ENCODE peak calls at places on chromosomes 16 and 17, in four cellular contexts. Y is kidney, T is A549, B is tibial artery. U is an unnamed sample.
A peak's percentile ranks its signal among the peaks of the same experiment; 100 is the strongest.

GRCh38 chr16:15907863-15908478 is 19.6 kb upstream of the CEP20 start:
- DNase-seq in Y (no peak), T (peak; percentile 55), B (no peak), U (peak; percentile 35)

GRCh38 chr17:1360975-1361374 is 39.0 kb downstream of the YWHAE start:
- DNase-seq in B (no peak), T (no peak), Y (no peak), U (no peak)

GRCh38 chr16:84324439-84325262 is 30.0 kb downstream of the WFDC1 start:
- DNase-seq in B (no peak), Y (no peak), T (no peak), U (no peak)

GRCh38 chr16:14667347-14668266 is 26.5 kb downstream of the PLA2G10 start:
- DNase-seq in B (no peak), Y (no peak), T (no peak), U (no peak)

GRCh38 chr17:10276436-10276835 is 78.0 kb upstream of the GAS7 start:
- DNase-seq in T (no peak), Y (no peak), B (no peak), U (no peak)

GRCh38 chr16:88534731-88535141 is 35.5 kb upstream of the ZC3H18 start:
- DNase-seq in Y (peak; percentile 89), T (peak; percentile 71), B (no peak), U (no peak)

GRCh38 chr16:48434653-48435318 is 49.6 kb upstream of the SIAH1 start:
- DNase-seq in T (peak; percentile 33), Y (no peak), B (no peak), U (no peak)

GRCh38 chr17:38852771-38853291 is 690 bp downstream of the RPL23 start:
- DNase-seq in T (no peak), Y (no peak), B (no peak), U (no peak)

GRCh38 chr17:65918450-65918849 is 273.5 kb downstream of the CEP112 start:
- DNase-seq in T (no peak), B (no peak), Y (no peak), U (no peak)

GRCh38 chr16:17885659-17886200 is 415.0 kb upstream of the XYLT1 start:
- DNase-seq in B (no peak), Y (no peak), T (no peak), U (no peak)

GRCh38 chr17:38673714-38674012 is 1.1 kb downstream of the EPOP start:
- DNase-seq in Y (no peak), B (no peak), T (peak; percentile 40), U (no peak)

GRCh38 chr17:42428141-42428944 is 5.3 kb upstream of the CAVIN1 start:
- DNase-seq in B (no peak), T (peak; percentile 98), Y (no peak), U (no peak)

GRCh38 chr16:62021295-62021694 is 14.9 kb downstream of the CDH8 start:
- DNase-seq in T (no peak), Y (no peak), B (no peak), U (no peak)

GRCh38 chr16:8646271-8646670 is 24.8 kb downstream of the METTL22 start:
- DNase-seq in T (no peak), Y (no peak), B (no peak), U (peak; percentile 48)

GRCh38 chr17:82587234-82588086 is 60.8 kb downstream of the WDR45B start:
- DNase-seq in T (no peak), Y (peak; percentile 71), B (no peak), U (no peak)

GRCh38 chr17:82956726-82957468 is 117.1 kb upstream of the ZNF750 start:
- DNase-seq in Y (peak; percentile 70), T (no peak), B (peak; percentile 59), U (peak; percentile 81)

GRCh38 chr17:31517524-31517923 is 126.0 kb downstream of the RAB11FIP4 start:
- DNase-seq in B (no peak), T (no peak), Y (no peak), U (no peak)

GRCh38 chr17:70158180-70158579 is 11.2 kb upstream of the KCNJ2 start:
- DNase-seq in T (no peak), Y (no peak), B (no peak), U (no peak)

GRCh38 chr17:8532021-8532420 is 96.3 kb downstream of the NDEL1 start:
- DNase-seq in Y (no peak), B (no peak), T (peak; percentile 57), U (no peak)

GRCh38 chr16:72836985-72837384 is 210.9 kb downstream of the ZFHX3 start:
- DNase-seq in Y (no peak), B (no peak), T (no peak), U (no peak)
- TF ChIP-seq CTCF in Y (no peak), B (no peak), T (no peak), U (peak; percentile 22)

GRCh38 chr17:7147772-7148171 is 31.4 kb downstream of the ASGR1 start:
- DNase-seq in T (no peak), B (no peak), Y (no peak), U (no peak)
- TF ChIP-seq CTCF in T (no peak), B (no peak), Y (no peak), U (no peak)

GRCh38 chr17:63113167-63113566 is 147.1 kb downstream of the TANC2 start:
- DNase-seq in B (no peak), Y (no peak), T (no peak), U (no peak)
- TF ChIP-seq CTCF in B (no peak), Y (peak; percentile 15), T (peak; percentile 39), U (peak; percentile 72)

GRCh38 chr17:40442392-40443195 is 656 bp upstream of the IGFBP4 start:
- DNase-seq in T (peak; percentile 82), B (peak; percentile 86), Y (peak; percentile 86), U (no peak)

GRCh38 chr17:40445769-40446468 is 2.7 kb downstream of the IGFBP4 start:
- DNase-seq in Y (no peak), B (no peak), T (peak; percentile 78), U (no peak)

GRCh38 chr17:40443988-40444899 is 994 bp downstream of the IGFBP4 start:
- DNase-seq in Y (no peak), B (no peak), T (no peak), U (no peak)

GRCh38 chr17:40440166-40440565 is 3.1 kb upstream of the IGFBP4 start:
- DNase-seq in Y (no peak), T (no peak), B (peak; percentile 61), U (peak; percentile 57)

GRCh38 chr17:40443196-40443987 is at the start of gene IGFBP4:
- DNase-seq in Y (peak; percentile 96), T (peak; percentile 88), B (peak; percentile 92), U (no peak)
- TF ChIP-seq CTCF in Y (peak; percentile 35), T (peak; percentile 44), B (peak; percentile 50), U (peak; percentile 66)

GRCh38 chr16:685967-686366 is 1.8 kb upstream of the JMJD8 start:
- DNase-seq in B (no peak), T (no peak), Y (no peak), U (no peak)

GRCh38 chr16:684961-685696 is 995 bp upstream of the JMJD8 start:
- DNase-seq in Y (no peak), B (no peak), T (no peak), U (no peak)

GRCh38 chr16:684067-684794 is at the start of gene JMJD8:
- DNase-seq in B (peak; percentile 98), Y (peak; percentile 99), T (peak; percentile 90), U (peak; percentile 99)

GRCh38 chr16:687499-687898 is 2.7 kb downstream of the WDR24 start:
- DNase-seq in T (no peak), Y (no peak), B (no peak), U (no peak)

DNA sequence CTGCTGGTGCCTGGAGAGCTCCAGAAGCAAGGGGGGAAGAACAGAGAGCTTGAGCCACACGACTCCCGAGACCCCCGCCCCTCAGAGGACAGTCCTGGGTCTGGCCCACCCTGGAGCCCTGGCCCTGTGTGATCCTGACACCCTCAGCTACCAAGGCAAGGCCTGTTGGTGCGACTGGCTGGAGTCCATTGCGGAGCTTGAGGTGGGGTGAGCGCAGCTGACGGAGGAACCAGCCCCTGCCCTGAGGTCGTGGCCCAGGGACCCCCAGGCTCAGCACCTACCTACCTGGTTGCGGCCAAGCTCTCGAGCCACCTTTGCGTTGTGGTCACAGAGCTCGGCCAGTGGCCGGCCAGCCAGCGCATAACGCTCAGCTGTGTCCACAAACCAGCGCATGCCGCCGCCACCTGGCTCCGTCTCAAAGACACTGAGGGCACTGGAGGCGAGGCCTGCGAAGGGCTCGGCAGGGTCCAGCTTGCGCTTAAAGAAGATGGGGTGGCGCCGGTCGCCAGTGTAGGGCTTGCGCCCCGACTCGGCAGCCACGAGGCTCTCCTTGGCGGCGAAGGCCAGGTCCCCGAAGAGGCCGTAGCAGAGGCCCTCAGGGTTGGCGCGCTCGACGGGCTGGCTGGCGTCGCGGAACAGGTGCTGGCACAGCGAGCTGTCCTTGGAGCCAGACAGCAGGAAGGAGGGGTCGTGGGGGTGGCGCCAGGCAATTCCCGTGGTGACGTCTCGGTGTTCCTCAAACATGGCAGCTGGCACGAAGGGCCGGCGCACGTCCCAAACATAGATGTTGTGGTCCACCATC is 2.5 kb upstream of the JMJD8 start:
- DNase-seq in B (no peak), T (no peak), Y (no peak), U (no peak)
- TF ChIP-seq CTCF in B (no peak), T (no peak), Y (no peak), U (no peak)

GRCh38 chr17:34777044-34777443 is 184.2 kb downstream of the CCT6B start:
- DNase-seq in Y (no peak), B (no peak), T (no peak), U (no peak)

GRCh38 chr17:34780438-34780837 is 180.8 kb downstream of the CCT6B start:
- DNase-seq in Y (no peak), T (no peak), B (no peak), U (no peak)

GRCh38 chr17:34782271-34782670 is 179.0 kb downstream of the CCT6B start:
- DNase-seq in T (no peak), B (no peak), Y (no peak), U (no peak)

GRCh38 chr17:34781071-34781470 is 180.2 kb downstream of the CCT6B start:
- DNase-seq in B (no peak), Y (no peak), T (no peak), U (no peak)

DNA sequence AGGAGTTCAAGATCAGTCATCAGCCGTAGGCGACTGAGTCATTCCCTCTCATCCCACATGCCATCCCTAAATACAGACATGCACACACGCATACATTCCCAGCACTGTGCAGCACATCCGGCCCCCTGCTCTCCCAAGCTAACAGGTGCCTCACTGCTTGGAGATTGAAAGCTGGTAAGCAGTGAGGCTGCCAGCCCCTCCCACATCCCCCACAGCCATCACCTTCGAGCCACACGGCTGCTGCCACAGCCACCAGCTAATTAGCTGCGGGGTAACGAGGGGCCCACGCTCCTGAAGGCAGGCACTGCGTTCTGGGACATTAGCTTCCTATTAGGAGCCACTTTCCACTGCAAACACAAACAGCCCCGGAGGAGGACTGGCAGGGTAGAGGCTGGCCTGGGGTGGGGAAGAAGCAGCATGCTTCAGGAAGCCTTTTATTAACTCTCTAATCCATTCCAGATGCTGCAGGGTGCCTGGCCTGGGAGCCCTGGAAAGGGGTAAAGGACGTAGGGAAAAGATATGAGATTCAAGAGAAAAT is 179.6 kb downstream of the CCT6B start:
- DNase-seq in Y (no peak), B (no peak), T (no peak), U (no peak)
- TF ChIP-seq CTCF in Y (no peak), B (no peak), T (no peak), U (no peak)

GRCh38 chr17:19648475-19649406 is at the start of gene ALDH3A2:
- DNase-seq in B (peak; percentile 99), T (peak; percentile 99), Y (peak; percentile 100), U (peak; percentile 98)
- TF ChIP-seq CTCF in B (peak; percentile 13), T (peak; percentile 26), Y (peak; percentile 16), U (peak; percentile 68)

DNA sequence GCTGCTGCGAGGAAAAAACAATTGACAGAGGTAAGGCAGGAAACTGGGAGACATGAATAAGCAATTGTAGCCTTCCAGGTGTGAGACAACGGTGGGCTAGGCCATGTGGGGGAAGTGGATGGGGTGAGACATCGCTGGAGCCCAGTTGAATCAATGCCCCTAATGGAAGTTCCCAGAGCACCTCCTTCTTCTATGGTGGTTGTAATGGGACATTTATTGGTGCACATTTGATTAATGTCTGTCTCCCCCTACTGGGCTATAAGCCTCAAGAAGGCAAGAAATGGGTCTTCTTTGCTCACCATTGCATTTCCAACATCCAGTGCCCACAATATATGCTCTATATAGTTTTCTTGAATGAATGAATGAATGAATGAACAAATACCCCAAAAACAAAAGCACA is 22.7 kb upstream of the CD300E start:
- DNase-seq in T (peak; percentile 74), Y (no peak), B (no peak), U (no peak)
- TF ChIP-seq CTCF in T (peak; percentile 51), Y (no peak), B (peak; percentile 8), U (peak; percentile 61)